ENCODE peak calls at places on chromosomes 3 and 15, in four cellular contexts. T is nucleus accumbens; S is CD8-positive, alpha-beta memory T cell; H is astrocyte. K is an unnamed sample.

GRCh38 chr3:161770532-161771386 is 274.2 kb downstream of the OTOL1 start:
- DNase-seq in S (no peak), T (no peak), H (peak), K (no peak)

GRCh38 chr3:10428393-10429091 is 76.8 kb downstream of the ATP2B2 start:
- DNase-seq in H (no peak), T (no peak), S (no peak), K (no peak)

GRCh38 chr3:179088306-179088705 is 16.7 kb upstream of the ZMAT3 start:
- DNase-seq in S (no peak), H (no peak), T (no peak), K (no peak)

GRCh38 chr3:46850468-46850780 is 12.8 kb downstream of the MYL3 start:
- DNase-seq in H (no peak), S (no peak), T (no peak), K (no peak)

GRCh38 chr3:156477306-156477705 is 77.6 kb downstream of the SSR3 start:
- DNase-seq in S (no peak), H (peak), T (no peak), K (no peak)

GRCh38 chr3:119206611-119207511 is 33.5 kb downstream of the UPK1B start:
- DNase-seq in S (no peak), H (no peak), T (no peak), K (no peak)

GRCh38 chr3:169133178-169134161 is 530.0 kb downstream of the MECOM start:
- DNase-seq in H (no peak), S (no peak), T (no peak), K (no peak)

GRCh38 chr3:156416846-156417581 is 137.9 kb downstream of the SSR3 start:
- DNase-seq in H (peak), S (no peak), T (no peak), K (no peak)

GRCh38 chr3:42050126-42050525 is 41.0 kb upstream of the TRAK1 start:
- DNase-seq in T (no peak), H (no peak), S (no peak), K (no peak)

GRCh38 chr3:120013481-120013880 is 80.8 kb downstream of the GSK3B start:
- DNase-seq in T (no peak), S (no peak), H (peak), K (no peak)

GRCh38 chr3:149610351-149611105 is 47.3 kb downstream of the WWTR1 start:
- DNase-seq in H (no peak), T (peak), S (no peak), K (no peak)

GRCh38 chr3:10955694-10956453 is 36.7 kb upstream of the SLC6A1 start:
- DNase-seq in T (no peak), S (no peak), H (no peak), K (no peak)

GRCh38 chr3:196991581-196992460 is 23.2 kb upstream of the PIGZ start:
- DNase-seq in H (no peak), S (no peak), T (no peak), K (peak)

GRCh38 chr3:72177075-72178050 is 392.4 kb upstream of the PROK2 start:
- DNase-seq in T (peak), H (peak), S (no peak), K (peak)

GRCh38 chr3:144106970-144107369 is 135.3 kb downstream of the DIPK2A start:
- DNase-seq in T (no peak), H (peak), S (no peak), K (no peak)

GRCh38 chr15:36964626-36965025 is 135.7 kb downstream of the MEIS2 start:
- DNase-seq in T (no peak), S (no peak), H (no peak), K (no peak)

GRCh38 chr3:13240928-13241618 is 167.8 kb upstream of the IQSEC1 start:
- DNase-seq in T (no peak), H (no peak), S (no peak), K (no peak)

GRCh38 chr3:146233487-146233886 is 17.4 kb downstream of the PLSCR4 start:
- DNase-seq in S (no peak), H (no peak), T (no peak), K (no peak)

GRCh38 chr15:98719169-98719515 is 70.8 kb downstream of the IGF1R start:
- DNase-seq in T (no peak), S (no peak), H (peak), K (no peak)

GRCh38 chr15:95131071-95131683 is 899.8 kb downstream of the MCTP2 start:
- DNase-seq in H (no peak), S (no peak), T (no peak), K (no peak)

GRCh38 chr3:112378989-112379692 is 46.2 kb downstream of the CD200 start:
- DNase-seq in T (no peak), H (peak), S (no peak), K (no peak)

GRCh38 chr3:162647321-162647720 is 1150.7 kb downstream of the OTOL1 start:
- DNase-seq in S (no peak), H (no peak), T (no peak), K (no peak)

GRCh38 chr3:74739242-74739641 is 124.8 kb upstream of the CNTN3 start:
- DNase-seq in H (no peak), S (no peak), T (no peak), K (no peak)

GRCh38 chr3:64161481-64161952 is 63.7 kb downstream of the PRICKLE2 start:
- DNase-seq in S (no peak), T (no peak), H (no peak), K (no peak)

GRCh38 chr15:78203346-78204225 is 30.8 kb downstream of the ACSBG1 start:
- DNase-seq in T (peak), H (no peak), S (no peak), K (no peak)

GRCh38 chr3:120823156-120823555 is 80.6 kb downstream of the GTF2E1 start:
- DNase-seq in S (no peak), T (no peak), H (peak), K (no peak)

GRCh38 chr15:65323071-65323511 is 18.6 kb downstream of the RNU5B-1 start:
- DNase-seq in T (peak), H (peak), S (no peak), K (peak)

GRCh38 chr3:50450135-50450911 is 53.1 kb downstream of the CACNA2D2 start:
- DNase-seq in T (peak), H (peak), S (peak), K (no peak)

GRCh38 chr3:102354818-102355515 is 79.8 kb upstream of the ZPLD1 start:
- DNase-seq in S (no peak), H (peak), T (no peak), K (no peak)

GRCh38 chr3:62238003-62238402 is 135.3 kb downstream of the FEZF2 start:
- DNase-seq in T (no peak), H (no peak), S (no peak), K (no peak)